ENCODE peak calls at places on chromosomes 7 and 10, in seven cellular contexts. One of them, this sample, is unnamed.

GRCh38 chr10:85635650-85636049 is 730.9 kb downstream of the GRID1 start:
- DNase-seq in GM12878: no peak
- DNase-seq in WTC11: no peak
- DNase-seq in H1: no peak
- DNase-seq in HCT116: no peak
- DNase-seq in K562: no peak
- DNase-seq in HepG2: no peak
- DNase-seq in this sample: no peak

GRCh38 chr7:11252705-11253272 is 279.1 kb downstream of the PHF14 start:
- DNase-seq in GM12878: no peak
- DNase-seq in WTC11: no peak
- DNase-seq in H1: no peak
- DNase-seq in HCT116: no peak
- DNase-seq in K562: no peak
- DNase-seq in HepG2: no peak
- DNase-seq in this sample: no peak

GRCh38 chr10:4522296-4523000 is 303.6 kb upstream of the AKR1E2 start:
- DNase-seq in GM12878: peak; percentile 7
- DNase-seq in WTC11: no peak
- DNase-seq in H1: no peak
- DNase-seq in HCT116: no peak
- DNase-seq in K562: no peak
- DNase-seq in HepG2: no peak
- DNase-seq in this sample: no peak

GRCh38 chr7:34096135-34096775 is 190.9 kb downstream of the BMPER start:
- DNase-seq in GM12878: no peak
- DNase-seq in WTC11: no peak
- DNase-seq in H1: no peak
- DNase-seq in HCT116: no peak
- DNase-seq in K562: no peak
- DNase-seq in HepG2: no peak
- DNase-seq in this sample: no peak

GRCh38 chr7:129529643-129530042 is 27.3 kb downstream of the SMKR1 start:
- DNase-seq in GM12878: no peak
- DNase-seq in WTC11: no peak
- DNase-seq in H1: no peak
- DNase-seq in HCT116: no peak
- DNase-seq in K562: no peak
- DNase-seq in HepG2: no peak
- DNase-seq in this sample: no peak

GRCh38 chr7:4648111-4648510 is 34.0 kb upstream of the FOXK1 start:
- DNase-seq in GM12878: no peak
- DNase-seq in WTC11: no peak
- DNase-seq in H1: no peak
- DNase-seq in HCT116: no peak
- DNase-seq in K562: no peak
- DNase-seq in HepG2: no peak
- DNase-seq in this sample: no peak

GRCh38 chr7:21526007-21526406 is 16.8 kb upstream of the DNAH11 start:
- DNase-seq in GM12878: no peak
- DNase-seq in WTC11: no peak
- DNase-seq in H1: no peak
- DNase-seq in HCT116: peak; percentile 4
- DNase-seq in K562: no peak
- DNase-seq in HepG2: peak; percentile 5
- DNase-seq in this sample: no peak

GRCh38 chr10:13158401-13158800 is 3.0 kb upstream of the MCM10 start:
- DNase-seq in GM12878: no peak
- DNase-seq in WTC11: no peak
- DNase-seq in H1: no peak
- DNase-seq in HCT116: no peak
- DNase-seq in K562: no peak
- DNase-seq in HepG2: no peak
- DNase-seq in this sample: no peak

GRCh38 chr10:12605580-12606405 is 256.4 kb downstream of the CAMK1D start:
- DNase-seq in GM12878: no peak
- DNase-seq in WTC11: no peak
- DNase-seq in H1: no peak
- DNase-seq in HCT116: no peak
- DNase-seq in K562: no peak
- DNase-seq in HepG2: peak; percentile 71
- DNase-seq in this sample: no peak

GRCh38 chr10:7121154-7121797 is 289.6 kb downstream of the SFMBT2 start:
- DNase-seq in GM12878: no peak
- DNase-seq in WTC11: peak; percentile 77
- DNase-seq in H1: peak; percentile 15
- DNase-seq in HCT116: peak; percentile 8
- DNase-seq in K562: peak; percentile 79
- DNase-seq in HepG2: peak; percentile 27
- DNase-seq in this sample: peak; percentile 75

GRCh38 chr10:14089556-14090297 is 241.0 kb downstream of the FRMD4A start:
- DNase-seq in GM12878: no peak
- DNase-seq in WTC11: no peak
- DNase-seq in H1: no peak
- DNase-seq in HCT116: no peak
- DNase-seq in K562: no peak
- DNase-seq in HepG2: no peak
- DNase-seq in this sample: no peak

GRCh38 chr7:26990268-26990667 is 105.5 kb downstream of the HOXA1 start:
- DNase-seq in GM12878: no peak
- DNase-seq in WTC11: no peak
- DNase-seq in H1: no peak
- DNase-seq in HCT116: no peak
- DNase-seq in K562: no peak
- DNase-seq in HepG2: no peak
- DNase-seq in this sample: no peak

GRCh38 chr7:518630-519428 is 817 bp downstream of the PDGFA start:
- DNase-seq in GM12878: no peak
- DNase-seq in WTC11: peak; percentile 65
- DNase-seq in H1: no peak
- DNase-seq in HCT116: no peak
- DNase-seq in K562: peak; percentile 78
- DNase-seq in HepG2: no peak
- DNase-seq in this sample: peak; percentile 45

GRCh38 chr10:14009315-14010082 is 321.2 kb downstream of the FRMD4A start:
- DNase-seq in GM12878: peak; percentile 96
- DNase-seq in WTC11: no peak
- DNase-seq in H1: no peak
- DNase-seq in HCT116: no peak
- DNase-seq in K562: no peak
- DNase-seq in HepG2: no peak
- DNase-seq in this sample: no peak

GRCh38 chr10:9339702-9340101 is 1285.2 kb downstream of the GATA3 start:
- DNase-seq in GM12878: no peak
- DNase-seq in WTC11: no peak
- DNase-seq in H1: no peak
- DNase-seq in HCT116: no peak
- DNase-seq in K562: no peak
- DNase-seq in HepG2: no peak
- DNase-seq in this sample: no peak

GRCh38 chr7:144834516-144835165 is 1.2 kb downstream of the TPK1 start:
- DNase-seq in GM12878: peak; percentile 23
- DNase-seq in WTC11: no peak
- DNase-seq in H1: no peak
- DNase-seq in HCT116: no peak
- DNase-seq in K562: peak; percentile 47
- DNase-seq in HepG2: no peak
- DNase-seq in this sample: no peak

GRCh38 chr7:139708541-139708940 is 69.3 kb downstream of the HIPK2 start:
- DNase-seq in GM12878: peak; percentile 58
- DNase-seq in WTC11: no peak
- DNase-seq in H1: no peak
- DNase-seq in HCT116: no peak
- DNase-seq in K562: no peak
- DNase-seq in HepG2: no peak
- DNase-seq in this sample: no peak

GRCh38 chr10:87752571-87752970 is 65.5 kb downstream of the ATAD1 start:
- DNase-seq in GM12878: no peak
- DNase-seq in WTC11: no peak
- DNase-seq in H1: no peak
- DNase-seq in HCT116: no peak
- DNase-seq in K562: no peak
- DNase-seq in HepG2: no peak
- DNase-seq in this sample: no peak

GRCh38 chr7:27940341-27940740 is 200.4 kb downstream of the TAX1BP1 start:
- DNase-seq in GM12878: no peak
- DNase-seq in WTC11: no peak
- DNase-seq in H1: no peak
- DNase-seq in HCT116: no peak
- DNase-seq in K562: no peak
- DNase-seq in HepG2: no peak
- DNase-seq in this sample: no peak

GRCh38 chr10:30366829-30367228 is 17.8 kb upstream of the MTPAP start:
- DNase-seq in GM12878: no peak
- DNase-seq in WTC11: no peak
- DNase-seq in H1: no peak
- DNase-seq in HCT116: no peak
- DNase-seq in K562: no peak
- DNase-seq in HepG2: no peak
- DNase-seq in this sample: no peak

GRCh38 chr7:338295-339061 is 48.5 kb downstream of the FOXL3 start:
- DNase-seq in GM12878: no peak
- DNase-seq in WTC11: no peak
- DNase-seq in H1: no peak
- DNase-seq in HCT116: no peak
- DNase-seq in K562: no peak
- DNase-seq in HepG2: no peak
- DNase-seq in this sample: no peak

GRCh38 chr10:89364533-89364932 is 13.3 kb upstream of the IFIT1B start:
- DNase-seq in GM12878: no peak
- DNase-seq in WTC11: no peak
- DNase-seq in H1: no peak
- DNase-seq in HCT116: no peak
- DNase-seq in K562: no peak
- DNase-seq in HepG2: no peak
- DNase-seq in this sample: no peak

GRCh38 chr7:1520574-1521234 is 9.8 kb upstream of the MAFK start:
- DNase-seq in GM12878: no peak
- DNase-seq in WTC11: no peak
- DNase-seq in H1: no peak
- DNase-seq in HCT116: peak; percentile 80
- DNase-seq in K562: peak; percentile 34
- DNase-seq in HepG2: peak; percentile 96
- DNase-seq in this sample: peak; percentile 53

GRCh38 chr7:114820993-114821945 is 100.6 kb upstream of the MDFIC start:
- DNase-seq in GM12878: no peak
- DNase-seq in WTC11: no peak
- DNase-seq in H1: no peak
- DNase-seq in HCT116: no peak
- DNase-seq in K562: no peak
- DNase-seq in HepG2: no peak
- DNase-seq in this sample: no peak

GRCh38 chr7:39926111-39926510 is 23.9 kb upstream of the CDK13 start:
- DNase-seq in GM12878: no peak
- DNase-seq in WTC11: no peak
- DNase-seq in H1: no peak
- DNase-seq in HCT116: no peak
- DNase-seq in K562: no peak
- DNase-seq in HepG2: no peak
- DNase-seq in this sample: no peak
- TF ChIP-seq SP1 in GM12878: no peak
- TF ChIP-seq SP1 in WTC11: no peak
- TF ChIP-seq SP1 in H1: no peak
- TF ChIP-seq SP1 in HCT116: no peak
- TF ChIP-seq SP1 in K562: no peak
- TF ChIP-seq SP1 in HepG2: no peak
- TF ChIP-seq SP1 in this sample: no peak

GRCh38 chr7:18343047-18343446 is 152.5 kb upstream of the HDAC9 start:
- DNase-seq in GM12878: no peak
- DNase-seq in WTC11: no peak
- DNase-seq in H1: no peak
- DNase-seq in HCT116: no peak
- DNase-seq in K562: no peak
- DNase-seq in HepG2: no peak
- DNase-seq in this sample: no peak
- TF ChIP-seq SP1 in GM12878: no peak
- TF ChIP-seq SP1 in WTC11: no peak
- TF ChIP-seq SP1 in H1: no peak
- TF ChIP-seq SP1 in HCT116: no peak
- TF ChIP-seq SP1 in K562: no peak
- TF ChIP-seq SP1 in HepG2: no peak
- TF ChIP-seq SP1 in this sample: no peak

DNA sequence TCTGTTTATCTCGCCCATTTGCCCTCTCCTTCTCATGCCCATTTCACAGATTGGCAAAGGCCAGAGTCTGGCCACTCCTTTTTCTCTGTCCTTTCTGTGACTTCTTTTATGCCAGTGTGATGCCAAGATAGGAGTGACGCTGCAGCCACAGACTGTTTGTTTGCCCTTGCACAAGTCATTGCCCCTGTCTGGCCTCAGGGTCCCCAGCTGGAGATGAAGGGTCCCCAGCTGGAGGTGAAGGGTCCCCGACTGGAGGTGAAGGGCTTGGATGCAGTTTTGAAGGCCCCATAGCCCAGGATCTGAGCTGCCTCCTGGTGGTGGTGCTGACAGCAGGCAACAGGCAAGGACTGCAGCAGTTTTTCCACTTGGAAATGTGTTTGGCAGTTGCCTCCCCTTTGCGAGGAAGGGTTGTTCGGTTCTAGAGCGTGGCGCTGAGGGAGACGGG is 50.8 kb upstream of the SLC29A3 start:
- DNase-seq in GM12878: no peak
- DNase-seq in WTC11: peak; percentile 48
- DNase-seq in H1: no peak
- DNase-seq in HCT116: no peak
- DNase-seq in K562: peak; percentile 44
- DNase-seq in HepG2: peak; percentile 10
- DNase-seq in this sample: peak; percentile 37
- TF ChIP-seq SP1 in GM12878: no peak
- TF ChIP-seq SP1 in WTC11: no peak
- TF ChIP-seq SP1 in H1: no peak
- TF ChIP-seq SP1 in HCT116: no peak
- TF ChIP-seq SP1 in K562: no peak
- TF ChIP-seq SP1 in HepG2: no peak
- TF ChIP-seq SP1 in this sample: no peak

DNA sequence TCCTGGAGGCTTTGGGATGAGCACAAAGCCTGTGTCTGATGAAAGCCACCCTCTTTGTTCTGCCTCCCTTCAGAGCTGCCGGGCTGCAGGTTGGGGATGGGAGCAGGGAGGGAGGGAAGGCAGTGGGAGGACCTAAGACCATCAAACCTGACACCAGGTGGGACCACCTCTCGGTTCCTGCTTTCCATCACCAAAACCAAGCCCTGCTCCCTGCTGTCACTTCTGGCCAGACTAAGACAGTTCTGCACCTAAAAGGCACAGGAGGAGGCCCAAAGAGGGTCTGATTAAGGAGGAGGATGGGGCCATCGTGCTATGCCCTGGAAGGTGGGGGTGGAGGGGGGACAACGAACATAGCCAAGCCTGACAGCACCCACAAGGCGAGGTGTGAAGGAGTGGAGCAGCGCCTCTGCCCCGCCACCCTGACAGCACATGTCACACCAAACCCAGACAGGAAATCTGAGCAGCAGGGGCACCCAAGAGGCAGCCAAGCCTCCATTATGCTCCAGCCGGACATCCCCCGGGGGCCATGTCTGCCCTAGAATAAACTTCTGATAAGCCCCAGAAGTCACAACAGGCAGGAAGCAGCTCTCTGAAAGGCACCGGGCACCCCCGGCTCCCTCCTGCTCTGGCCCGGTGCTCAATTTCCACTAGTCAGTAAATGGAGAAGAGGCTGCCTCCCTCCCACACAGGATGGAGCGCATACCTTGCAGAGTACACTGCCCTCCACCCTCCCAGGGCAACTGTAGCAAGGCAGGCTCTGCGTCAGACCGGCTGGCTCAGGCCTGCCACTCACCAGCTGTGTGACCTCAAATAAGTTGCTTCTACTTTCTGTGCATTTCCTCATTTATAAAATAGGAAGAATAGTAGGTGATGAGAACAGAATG is 48.9 kb downstream of the DLG5 start:
- DNase-seq in GM12878: peak; percentile 20
- DNase-seq in WTC11: peak; percentile 68
- DNase-seq in H1: peak; percentile 72
- DNase-seq in HCT116: no peak
- DNase-seq in K562: peak; percentile 30
- DNase-seq in HepG2: no peak
- DNase-seq in this sample: peak; percentile 19
- TF ChIP-seq SP1 in GM12878: no peak
- TF ChIP-seq SP1 in WTC11: peak; percentile 47
- TF ChIP-seq SP1 in H1: peak; percentile 23
- TF ChIP-seq SP1 in HCT116: no peak
- TF ChIP-seq SP1 in K562: no peak
- TF ChIP-seq SP1 in HepG2: no peak
- TF ChIP-seq SP1 in this sample: no peak